ENCODE peak calls at places on chromosome 10, in four cellular contexts. Z is cardiac fibroblast; S is naive thymus-derived CD8-positive, alpha-beta T cell; O is NCI-H2029 treated with DMSO at 0.1 percent for 48 hours. U is an unnamed sample.
A peak's percentile ranks its signal among the peaks of the same experiment; 100 is the strongest.

GRCh38 chr10:114879541-114880158 is 58.1 kb downstream of the FHIP2A start:
- DNase-seq in Z (peak; percentile 46), S (peak; percentile 12), O (no peak), U (no peak)

GRCh38 chr10:132898391-132899053 is 43.8 kb downstream of the CFAP46 start:
- DNase-seq in Z (no peak), O (no peak), S (no peak), U (no peak)

GRCh38 chr10:70492786-70493659 is 14.5 kb downstream of the PALD1 start:
- DNase-seq in O (no peak), S (no peak), Z (no peak), U (no peak)

GRCh38 chr10:90432891-90433290 is 424.9 kb downstream of the HTR7 start:
- DNase-seq in S (no peak), Z (no peak), O (no peak), U (no peak)

GRCh38 chr10:11742779-11743298 is 657 bp downstream of the ECHDC3 start:
- DNase-seq in S (no peak), Z (no peak), O (no peak), U (no peak)

GRCh38 chr10:326350-326749 is 191.1 kb downstream of the ZMYND11 start:
- DNase-seq in O (no peak), S (no peak), Z (peak; percentile 13), U (no peak)

GRCh38 chr10:98458812-98459211 is 12.1 kb upstream of the HPS1 start:
- DNase-seq in Z (no peak), S (no peak), O (no peak), U (no peak)

GRCh38 chr10:68989317-68989990 is 851 bp downstream of the KIFBP start:
- DNase-seq in S (no peak), Z (peak; percentile 19), O (no peak), U (peak; percentile 47)

GRCh38 chr10:117137031-117137910 is 799 bp downstream of the VAX1 start:
- DNase-seq in Z (peak; percentile 26), O (no peak), S (no peak), U (peak; percentile 22)

GRCh38 chr10:9228770-9229169 is 1174.3 kb downstream of the GATA3 start:
- DNase-seq in S (no peak), Z (no peak), O (no peak), U (no peak)

GRCh38 chr10:86688398-86688921 is 20.1 kb downstream of the LDB3 start:
- DNase-seq in S (peak; percentile 40), O (peak; percentile 16), Z (peak; percentile 83), U (peak; percentile 52)

GRCh38 chr10:88065384-88066049 is 202.1 kb downstream of the PTEN start:
- DNase-seq in Z (no peak), O (no peak), S (no peak), U (no peak)

GRCh38 chr10:100567249-100567648 is 31.5 kb downstream of the HIF1AN start:
- DNase-seq in Z (no peak), S (no peak), O (no peak), U (no peak)

GRCh38 chr10:3783313-3783689 is 1.7 kb downstream of the KLF6 start:
- DNase-seq in O (peak; percentile 16), Z (peak; percentile 93), S (peak; percentile 55), U (no peak)

GRCh38 chr10:110010076-110011069 is 2.6 kb downstream of the ADD3 start:
- DNase-seq in Z (no peak), O (no peak), S (peak; percentile 82), U (no peak)

GRCh38 chr10:111556666-111557065 is 479.8 kb downstream of the ADRA2A start:
- DNase-seq in Z (no peak), O (no peak), S (no peak), U (no peak)

GRCh38 chr10:11823989-11824346 is 812 bp downstream of the PROSER2 start:
- DNase-seq in S (no peak), O (no peak), Z (peak; percentile 11), U (peak; percentile 39)

GRCh38 chr10:70354566-70355233 is 27.7 kb downstream of the LRRC20 start:
- DNase-seq in S (no peak), O (no peak), Z (no peak), U (no peak)

GRCh38 chr10:80487791-80488538 is 33.9 kb downstream of the TSPAN14 start:
- DNase-seq in Z (no peak), O (no peak), S (peak; percentile 80), U (no peak)

GRCh38 chr10:62765726-62766125 is 38.8 kb upstream of the ADO start:
- DNase-seq in S (no peak), O (no peak), Z (no peak), U (no peak)

GRCh38 chr10:120861200-120861599 is 10.0 kb downstream of the WDR11 start:
- DNase-seq in Z (no peak), O (no peak), S (no peak), U (no peak)

GRCh38 chr10:608331-609265 is 80.9 kb downstream of the DIP2C start:
- DNase-seq in O (no peak), S (no peak), Z (no peak), U (no peak)

GRCh38 chr10:113059001-113059780 is 109.1 kb downstream of the TCF7L2 start:
- DNase-seq in S (no peak), O (no peak), Z (peak; percentile 89), U (peak; percentile 55)

GRCh38 chr10:117537904-117538524 is 4.5 kb upstream of the EMX2 start:
- DNase-seq in S (no peak), Z (no peak), O (no peak), U (no peak)

GRCh38 chr10:12844796-12845524 is 156.6 kb downstream of the CCDC3 start:
- DNase-seq in S (no peak), O (no peak), Z (peak; percentile 95), U (peak; percentile 98)

GRCh38 chr10:133160813-133161471 is 923 bp downstream of the KNDC1 start:
- DNase-seq in Z (no peak), O (no peak), S (no peak), U (no peak)

GRCh38 chr10:127207081-127207480 is 10.7 kb upstream of the INSYN2A start:
- DNase-seq in O (no peak), S (no peak), Z (peak; percentile 37), U (no peak)

GRCh38 chr10:133388265-133388972 is 5.5 kb upstream of the MTG1 start:
- DNase-seq in O (no peak), Z (no peak), S (no peak), U (no peak)

GRCh38 chr10:132765435-132765834 is 20.5 kb downstream of the NKX6-2 start:
- DNase-seq in O (no peak), Z (no peak), S (no peak), U (no peak)

GRCh38 chr10:88091490-88092061 is 228.2 kb downstream of the PTEN start:
- DNase-seq in O (no peak), Z (no peak), S (peak; percentile 72), U (no peak)

GRCh38 chr10:103859161-103860141 is 4.1 kb upstream of the SH3PXD2A start:
- DNase-seq in O (no peak), S (peak; percentile 51), Z (peak; percentile 83), U (peak; percentile 78)

GRCh38 chr10:121553455-121553854 is 44.8 kb downstream of the FGFR2 start:
- DNase-seq in Z (no peak), O (peak; percentile 5), S (no peak), U (no peak)

GRCh38 chr10:127715782-127716378 is 21.1 kb upstream of the FOXI2 start:
- DNase-seq in Z (peak; percentile 16), S (no peak), O (no peak), U (peak; percentile 25)